ENCODE peak calls at places on chromosomes 1 and 21, in seven cellular contexts. One of them, this sample, is unnamed.

GRCh38 chr1:153697191-153697872 is 18.8 kb downstream of the NPR1 start:
- DNase-seq in vagina: peak
- DNase-seq in gastrocnemius medialis: no peak
- DNase-seq in IMR-90: no peak
- DNase-seq in heart right ventricle: peak
- DNase-seq in left lung: peak
- DNase-seq in A549: no peak
- DNase-seq in this sample: no peak

GRCh38 chr1:67898033-67898726 is 64.9 kb upstream of the GNG12 start:
- DNase-seq in vagina: no peak
- DNase-seq in gastrocnemius medialis: no peak
- DNase-seq in IMR-90: peak
- DNase-seq in heart right ventricle: no peak
- DNase-seq in left lung: no peak
- DNase-seq in A549: no peak
- DNase-seq in this sample: no peak

GRCh38 chr1:245956225-245956624 is 550.9 kb downstream of the SMYD3 start:
- DNase-seq in vagina: no peak
- DNase-seq in gastrocnemius medialis: no peak
- DNase-seq in IMR-90: peak
- DNase-seq in heart right ventricle: no peak
- DNase-seq in left lung: no peak
- DNase-seq in A549: no peak
- DNase-seq in this sample: no peak

GRCh38 chr1:150568567-150568966 is 10.8 kb downstream of the MCL1 start:
- DNase-seq in vagina: no peak
- DNase-seq in gastrocnemius medialis: no peak
- DNase-seq in IMR-90: no peak
- DNase-seq in heart right ventricle: no peak
- DNase-seq in left lung: no peak
- DNase-seq in A549: no peak
- DNase-seq in this sample: no peak

GRCh38 chr1:46174448-46175231 is at the start of gene TSPAN1:
- DNase-seq in vagina: no peak
- DNase-seq in gastrocnemius medialis: peak
- DNase-seq in IMR-90: peak
- DNase-seq in heart right ventricle: no peak
- DNase-seq in left lung: no peak
- DNase-seq in A549: no peak
- DNase-seq in this sample: no peak

GRCh38 chr1:25544243-25544764 is 898 bp downstream of the LDLRAP1 start:
- DNase-seq in vagina: no peak
- DNase-seq in gastrocnemius medialis: no peak
- DNase-seq in IMR-90: no peak
- DNase-seq in heart right ventricle: no peak
- DNase-seq in left lung: no peak
- DNase-seq in A549: no peak
- DNase-seq in this sample: no peak

GRCh38 chr1:113244134-113244820 is 146.0 kb upstream of the MAGI3 start:
- DNase-seq in vagina: no peak
- DNase-seq in gastrocnemius medialis: no peak
- DNase-seq in IMR-90: no peak
- DNase-seq in heart right ventricle: no peak
- DNase-seq in left lung: no peak
- DNase-seq in A549: no peak
- DNase-seq in this sample: no peak

GRCh38 chr21:44734841-44735240 is 23.5 kb upstream of the TSPEAR start:
- DNase-seq in vagina: no peak
- DNase-seq in gastrocnemius medialis: no peak
- DNase-seq in IMR-90: no peak
- DNase-seq in heart right ventricle: no peak
- DNase-seq in left lung: no peak
- DNase-seq in A549: no peak
- DNase-seq in this sample: no peak

GRCh38 chr21:32717851-32718316 is 9.9 kb downstream of the SYNJ1 start:
- DNase-seq in vagina: no peak
- DNase-seq in gastrocnemius medialis: no peak
- DNase-seq in IMR-90: peak
- DNase-seq in heart right ventricle: no peak
- DNase-seq in left lung: no peak
- DNase-seq in A549: no peak
- DNase-seq in this sample: peak

GRCh38 chr1:34372891-34373290 is 196.2 kb downstream of the C1orf94 start:
- DNase-seq in vagina: peak
- DNase-seq in gastrocnemius medialis: no peak
- DNase-seq in IMR-90: no peak
- DNase-seq in heart right ventricle: no peak
- DNase-seq in left lung: no peak
- DNase-seq in A549: no peak
- DNase-seq in this sample: no peak

GRCh38 chr1:101728029-101728428 is 268.7 kb downstream of the OLFM3 start:
- DNase-seq in vagina: no peak
- DNase-seq in gastrocnemius medialis: no peak
- DNase-seq in IMR-90: no peak
- DNase-seq in heart right ventricle: no peak
- DNase-seq in left lung: no peak
- DNase-seq in A549: no peak
- DNase-seq in this sample: no peak

GRCh38 chr1:1337793-1338147 is 6.7 kb downstream of the TAS1R3 start:
- DNase-seq in vagina: no peak
- DNase-seq in gastrocnemius medialis: no peak
- DNase-seq in IMR-90: no peak
- DNase-seq in heart right ventricle: no peak
- DNase-seq in left lung: no peak
- DNase-seq in A549: no peak
- DNase-seq in this sample: no peak

GRCh38 chr1:47644216-47644581 is 206.4 kb downstream of the FOXD2 start:
- DNase-seq in vagina: no peak
- DNase-seq in gastrocnemius medialis: no peak
- DNase-seq in IMR-90: no peak
- DNase-seq in heart right ventricle: no peak
- DNase-seq in left lung: no peak
- DNase-seq in A549: no peak
- DNase-seq in this sample: no peak

GRCh38 chr21:29349702-29350101 is 51.0 kb downstream of the BACH1 start:
- DNase-seq in vagina: no peak
- DNase-seq in gastrocnemius medialis: no peak
- DNase-seq in IMR-90: no peak
- DNase-seq in heart right ventricle: no peak
- DNase-seq in left lung: peak
- DNase-seq in A549: no peak
- DNase-seq in this sample: no peak

GRCh38 chr1:229402993-229403392 is 30.9 kb downstream of the ACTA1 start:
- DNase-seq in vagina: no peak
- DNase-seq in gastrocnemius medialis: no peak
- DNase-seq in IMR-90: no peak
- DNase-seq in heart right ventricle: no peak
- DNase-seq in left lung: no peak
- DNase-seq in A549: no peak
- DNase-seq in this sample: no peak

GRCh38 chr1:89757532-89757931 is 63.3 kb upstream of the LRRC8D start:
- DNase-seq in vagina: no peak
- DNase-seq in gastrocnemius medialis: no peak
- DNase-seq in IMR-90: peak
- DNase-seq in heart right ventricle: peak
- DNase-seq in left lung: peak
- DNase-seq in A549: no peak
- DNase-seq in this sample: no peak

GRCh38 chr1:213561870-213562269 is 425.9 kb upstream of the PROX1 start:
- DNase-seq in vagina: no peak
- DNase-seq in gastrocnemius medialis: no peak
- DNase-seq in IMR-90: no peak
- DNase-seq in heart right ventricle: no peak
- DNase-seq in left lung: no peak
- DNase-seq in A549: no peak
- DNase-seq in this sample: no peak

GRCh38 chr1:153633161-153633746 is 612 bp upstream of the CHTOP start:
- DNase-seq in vagina: no peak
- DNase-seq in gastrocnemius medialis: no peak
- DNase-seq in IMR-90: no peak
- DNase-seq in heart right ventricle: no peak
- DNase-seq in left lung: no peak
- DNase-seq in A549: peak
- DNase-seq in this sample: no peak

GRCh38 chr1:6891781-6892579 is 106.7 kb downstream of the CAMTA1 start:
- DNase-seq in vagina: no peak
- DNase-seq in gastrocnemius medialis: no peak
- DNase-seq in IMR-90: no peak
- DNase-seq in heart right ventricle: no peak
- DNase-seq in left lung: no peak
- DNase-seq in A549: no peak
- DNase-seq in this sample: no peak

GRCh38 chr1:77542784-77543183 is 139.7 kb downstream of the ZZZ3 start:
- DNase-seq in vagina: no peak
- DNase-seq in gastrocnemius medialis: no peak
- DNase-seq in IMR-90: peak
- DNase-seq in heart right ventricle: no peak
- DNase-seq in left lung: no peak
- DNase-seq in A549: no peak
- DNase-seq in this sample: no peak

GRCh38 chr1:12454406-12455391 is 163.3 kb downstream of the DHRS3 start:
- DNase-seq in vagina: no peak
- DNase-seq in gastrocnemius medialis: peak
- DNase-seq in IMR-90: peak
- DNase-seq in heart right ventricle: no peak
- DNase-seq in left lung: no peak
- DNase-seq in A549: no peak
- DNase-seq in this sample: no peak

GRCh38 chr1:173392895-173393654 is 84.1 kb upstream of the PRDX6 start:
- DNase-seq in vagina: peak
- DNase-seq in gastrocnemius medialis: no peak
- DNase-seq in IMR-90: peak
- DNase-seq in heart right ventricle: no peak
- DNase-seq in left lung: no peak
- DNase-seq in A549: peak
- DNase-seq in this sample: peak

GRCh38 chr1:71046891-71047634 is 553 bp downstream of the PTGER3 start:
- DNase-seq in vagina: no peak
- DNase-seq in gastrocnemius medialis: no peak
- DNase-seq in IMR-90: no peak
- DNase-seq in heart right ventricle: no peak
- DNase-seq in left lung: no peak
- DNase-seq in A549: no peak
- DNase-seq in this sample: no peak

GRCh38 chr1:228407118-228408040 is 744 bp upstream of the TRIM11 start:
- DNase-seq in vagina: no peak
- DNase-seq in gastrocnemius medialis: no peak
- DNase-seq in IMR-90: no peak
- DNase-seq in heart right ventricle: no peak
- DNase-seq in left lung: peak
- DNase-seq in A549: no peak
- DNase-seq in this sample: no peak

GRCh38 chr1:67489643-67490042 is 59.4 kb upstream of the SERBP1 start:
- DNase-seq in vagina: no peak
- DNase-seq in gastrocnemius medialis: no peak
- DNase-seq in IMR-90: peak
- DNase-seq in heart right ventricle: peak
- DNase-seq in left lung: no peak
- DNase-seq in A549: no peak
- DNase-seq in this sample: no peak

GRCh38 chr1:60428161-60428560 is 354.6 kb upstream of the C1orf87 start:
- DNase-seq in vagina: no peak
- DNase-seq in gastrocnemius medialis: peak
- DNase-seq in IMR-90: no peak
- DNase-seq in heart right ventricle: no peak
- DNase-seq in left lung: no peak
- DNase-seq in A549: no peak
- DNase-seq in this sample: no peak

GRCh38 chr1:31639543-31639942 is 5.1 kb downstream of the PEF1 start:
- DNase-seq in vagina: no peak
- DNase-seq in gastrocnemius medialis: peak
- DNase-seq in IMR-90: peak
- DNase-seq in heart right ventricle: no peak
- DNase-seq in left lung: no peak
- DNase-seq in A549: no peak
- DNase-seq in this sample: peak
- H3K27ac ChIP-seq in vagina: no peak
- H3K27ac ChIP-seq in gastrocnemius medialis: peak
- H3K27ac ChIP-seq in IMR-90: peak
- H3K27ac ChIP-seq in heart right ventricle: no peak
- H3K27ac ChIP-seq in left lung: peak
- H3K27ac ChIP-seq in A549: no peak
- H3K27ac ChIP-seq in this sample: peak

GRCh38 chr1:152189657-152190442 is 30.8 kb upstream of the RPTN start:
- DNase-seq in vagina: no peak
- DNase-seq in gastrocnemius medialis: no peak
- DNase-seq in IMR-90: peak
- DNase-seq in heart right ventricle: peak
- DNase-seq in left lung: peak
- DNase-seq in A549: peak
- DNase-seq in this sample: no peak
- H3K27ac ChIP-seq in vagina: no peak
- H3K27ac ChIP-seq in gastrocnemius medialis: no peak
- H3K27ac ChIP-seq in IMR-90: no peak
- H3K27ac ChIP-seq in heart right ventricle: no peak
- H3K27ac ChIP-seq in left lung: no peak
- H3K27ac ChIP-seq in A549: peak
- H3K27ac ChIP-seq in this sample: peak

GRCh38 chr1:43294761-43295160 is 6.0 kb upstream of the TIE1 start:
- DNase-seq in vagina: no peak
- DNase-seq in gastrocnemius medialis: no peak
- DNase-seq in IMR-90: no peak
- DNase-seq in heart right ventricle: no peak
- DNase-seq in left lung: no peak
- DNase-seq in A549: no peak
- DNase-seq in this sample: no peak
- H3K27ac ChIP-seq in vagina: peak
- H3K27ac ChIP-seq in gastrocnemius medialis: peak
- H3K27ac ChIP-seq in IMR-90: no peak
- H3K27ac ChIP-seq in heart right ventricle: peak
- H3K27ac ChIP-seq in left lung: peak
- H3K27ac ChIP-seq in A549: no peak
- H3K27ac ChIP-seq in this sample: peak

DNA sequence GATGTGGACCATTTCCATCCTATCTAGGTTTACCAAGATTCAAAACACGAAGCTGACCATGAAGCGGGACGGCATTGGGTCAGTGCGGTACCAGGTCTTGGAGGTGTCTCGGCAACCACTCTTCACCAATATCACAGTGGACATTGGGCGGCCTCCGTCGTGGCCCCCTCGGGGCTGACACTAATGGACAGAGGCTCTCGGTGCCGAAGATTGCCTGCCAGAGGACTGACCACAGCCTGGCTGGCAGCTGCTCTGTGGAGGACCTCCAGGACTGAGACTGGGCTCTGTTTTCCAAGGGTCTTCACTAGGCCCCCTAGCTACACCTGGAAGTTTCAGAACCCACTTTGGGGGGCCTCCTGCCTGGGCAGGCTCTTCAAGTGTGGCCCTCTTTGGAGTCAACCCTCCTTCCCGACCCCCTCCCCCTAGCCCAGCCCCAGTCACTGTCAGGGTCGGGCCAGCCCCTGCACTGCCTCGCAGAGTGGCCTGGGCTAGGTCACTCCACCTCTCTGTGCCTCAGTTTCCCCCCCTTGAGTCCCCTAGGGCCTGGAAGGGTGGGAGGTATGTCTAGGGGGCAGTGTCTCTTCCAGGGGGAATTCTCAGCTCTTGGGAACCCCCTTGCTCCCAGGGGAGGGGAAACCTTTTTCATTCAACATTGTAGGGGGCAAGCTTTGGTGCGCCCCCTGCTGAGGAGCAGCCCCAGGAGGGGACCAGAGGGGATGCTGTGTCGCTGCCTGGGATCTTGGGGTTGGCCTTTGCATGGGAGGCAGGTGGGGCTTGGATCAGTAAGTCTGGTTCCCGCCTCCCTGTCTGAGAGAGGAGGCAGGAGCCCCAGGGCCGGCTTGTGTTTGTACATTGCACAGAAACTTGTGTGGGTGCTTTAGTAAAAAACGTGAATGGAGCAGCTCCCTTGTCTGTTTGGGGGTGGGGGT is 864 bp upstream of the CCDC24 start:
- DNase-seq in vagina: no peak
- DNase-seq in gastrocnemius medialis: no peak
- DNase-seq in IMR-90: no peak
- DNase-seq in heart right ventricle: no peak
- DNase-seq in left lung: no peak
- DNase-seq in A549: no peak
- DNase-seq in this sample: no peak
- H3K27ac ChIP-seq in vagina: peak
- H3K27ac ChIP-seq in gastrocnemius medialis: peak
- H3K27ac ChIP-seq in IMR-90: peak
- H3K27ac ChIP-seq in heart right ventricle: no peak
- H3K27ac ChIP-seq in left lung: peak
- H3K27ac ChIP-seq in A549: peak
- H3K27ac ChIP-seq in this sample: peak